ENCODE peak calls at places on chromosomes 11 and 22, in four cellular contexts. I is IMR-90, V is HepG2, G is A549. O is an unnamed sample.

GRCh38 chr11:130769782-130770565 is 146.3 kb downstream of the SNX19 start:
- DNase-seq in I (peak), G (no peak), V (no peak), O (no peak)

GRCh38 chr11:76193219-76193618 is 13.1 kb downstream of the WNT11 start:
- DNase-seq in I (no peak), V (no peak), G (no peak), O (peak)

GRCh38 chr11:117394221-117394925 is 66.7 kb downstream of the CEP164 start:
- DNase-seq in V (no peak), I (no peak), G (no peak), O (no peak)

GRCh38 chr22:49207008-49207775 is 620.5 kb downstream of the BRD1 start:
- DNase-seq in I (no peak), G (no peak), V (no peak), O (no peak)

GRCh38 chr11:2089536-2090165 is 49.5 kb downstream of the IGF2 start:
- DNase-seq in I (peak), G (peak), V (peak), O (peak)

GRCh38 chr11:117185739-117186430 is 7.3 kb downstream of the SIDT2 start:
- DNase-seq in I (no peak), V (no peak), G (no peak), O (no peak)

GRCh38 chr11:131770801-131771200 is 400.4 kb downstream of the NTM start:
- DNase-seq in V (no peak), G (no peak), I (peak), O (no peak)

GRCh38 chr22:38180841-38181452 is 683 bp downstream of the PLA2G6 start:
- DNase-seq in I (no peak), G (no peak), V (no peak), O (peak)

GRCh38 chr11:46951864-46952263 is 15.3 kb downstream of the CSTPP1 start:
- DNase-seq in G (no peak), V (no peak), I (peak), O (no peak)

GRCh38 chr11:127042445-127042844 is 41.9 kb upstream of the KIRREL3 start:
- DNase-seq in V (no peak), G (no peak), I (peak), O (no peak)

GRCh38 chr11:61893981-61894380 is 2.6 kb upstream of the FADS3 start:
- DNase-seq in I (peak), V (no peak), G (no peak), O (no peak)

GRCh38 chr22:28008649-28009048 is 89.6 kb upstream of the PITPNB start:
- DNase-seq in I (no peak), V (no peak), G (no peak), O (no peak)

GRCh38 chr22:49216579-49216978 is 611.1 kb downstream of the BRD1 start:
- DNase-seq in V (no peak), G (no peak), I (no peak), O (no peak)

GRCh38 chr11:69888671-69889076 is 69.5 kb upstream of the FGF3 start:
- DNase-seq in G (peak), V (peak), I (peak), O (peak)

GRCh38 chr11:86370922-86371614 is 3.6 kb upstream of the CCDC81 start:
- DNase-seq in I (peak), V (peak), G (no peak), O (peak)

GRCh38 chr22:36197601-36198146 is 3.9 kb downstream of the APOL4 start:
- DNase-seq in G (no peak), I (no peak), V (no peak), O (peak)

GRCh38 chr11:22666700-22667439 is 459 bp downstream of the GAS2 start:
- DNase-seq in V (peak), G (no peak), I (no peak), O (no peak)

GRCh38 chr11:86463955-86464354 is 89.3 kb downstream of the CCDC81 start:
- DNase-seq in G (no peak), V (no peak), I (no peak), O (no peak)

GRCh38 chr22:39097098-39098020 is at the start of gene APOBEC3H:
- DNase-seq in I (no peak), G (no peak), V (no peak), O (peak)

GRCh38 chr11:45964911-45965389 is 42.5 kb downstream of the LARGE2 start:
- DNase-seq in G (peak), I (peak), V (peak), O (peak)

GRCh38 chr11:70618471-70619101 is 220.3 kb downstream of the CTTN start:
- DNase-seq in I (no peak), V (no peak), G (no peak), O (no peak)

GRCh38 chr11:70631624-70632047 is 233.3 kb downstream of the CTTN start:
- DNase-seq in I (no peak), G (no peak), V (no peak), O (no peak)

GRCh38 chr11:287821-288327 is 1.1 kb upstream of the PGGHG start:
- DNase-seq in G (no peak), I (no peak), V (no peak), O (peak)

GRCh38 chr11:69985654-69986420 is 92.3 kb upstream of the ANO1 start:
- DNase-seq in I (no peak), G (no peak), V (no peak), O (peak)

GRCh38 chr11:71266114-71266833 is 13.9 kb upstream of the SHANK2 start:
- DNase-seq in V (no peak), I (no peak), G (no peak), O (no peak)

GRCh38 chr11:19573666-19574065 is 139.0 kb upstream of the NAV2 start:
- DNase-seq in I (no peak), G (no peak), V (no peak), O (no peak)

GRCh38 chr11:65290448-65291165 is 24.1 kb upstream of the CDC42EP2 start:
- DNase-seq in V (no peak), I (peak), G (no peak), O (peak)

GRCh38 chr11:1293619-1294015 is 15.8 kb downstream of the TOLLIP start:
- DNase-seq in G (peak), I (no peak), V (no peak), O (no peak)

GRCh38 chr11:94650756-94651155 is 83.6 kb downstream of the PIWIL4 start:
- DNase-seq in G (no peak), I (peak), V (no peak), O (no peak)

GRCh38 chr11:22449441-22449840 is 111.3 kb downstream of the SLC17A6 start:
- DNase-seq in V (no peak), I (peak), G (no peak), O (no peak)

GRCh38 chr22:42626951-42627625 is 12.4 kb upstream of the POLDIP3 start:
- DNase-seq in V (no peak), I (no peak), G (no peak), O (no peak)

GRCh38 chr22:42630211-42630610 is 10.2 kb downstream of the ATP5MGL start:
- DNase-seq in V (no peak), G (no peak), I (no peak), O (no peak)

GRCh38 chr22:42625416-42625815 is 10.7 kb upstream of the POLDIP3 start:
- DNase-seq in G (no peak), I (no peak), V (no peak), O (no peak)

GRCh38 chr22:42626431-42626830 is 11.7 kb upstream of the POLDIP3 start:
- DNase-seq in G (no peak), I (no peak), V (no peak), O (no peak)

DNA sequence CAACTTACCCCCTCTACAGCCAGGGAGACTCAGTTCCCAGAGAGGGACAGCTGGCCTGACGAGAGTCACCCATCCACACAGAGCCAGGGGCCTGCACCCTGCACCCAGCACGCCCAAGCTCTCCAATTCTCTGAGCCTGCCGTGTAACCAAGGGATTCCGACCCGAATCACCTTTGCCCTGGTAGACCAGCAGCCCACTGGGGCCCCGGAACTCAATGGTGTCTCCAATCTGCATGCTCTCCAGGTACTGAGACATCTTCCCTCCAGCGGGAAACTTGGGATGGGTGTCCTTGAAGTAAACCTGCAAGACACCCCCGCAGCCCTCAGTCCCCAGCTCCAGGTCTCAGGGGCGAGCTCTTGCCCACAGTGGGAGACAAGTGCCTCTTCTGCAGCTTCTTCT is 12.4 kb downstream of the ATP5MGL start:
- DNase-seq in V (no peak), G (no peak), I (no peak), O (no peak)
- TF ChIP-seq MAZ in V (no peak), G (no peak), I (no peak), O (no peak)

DNA sequence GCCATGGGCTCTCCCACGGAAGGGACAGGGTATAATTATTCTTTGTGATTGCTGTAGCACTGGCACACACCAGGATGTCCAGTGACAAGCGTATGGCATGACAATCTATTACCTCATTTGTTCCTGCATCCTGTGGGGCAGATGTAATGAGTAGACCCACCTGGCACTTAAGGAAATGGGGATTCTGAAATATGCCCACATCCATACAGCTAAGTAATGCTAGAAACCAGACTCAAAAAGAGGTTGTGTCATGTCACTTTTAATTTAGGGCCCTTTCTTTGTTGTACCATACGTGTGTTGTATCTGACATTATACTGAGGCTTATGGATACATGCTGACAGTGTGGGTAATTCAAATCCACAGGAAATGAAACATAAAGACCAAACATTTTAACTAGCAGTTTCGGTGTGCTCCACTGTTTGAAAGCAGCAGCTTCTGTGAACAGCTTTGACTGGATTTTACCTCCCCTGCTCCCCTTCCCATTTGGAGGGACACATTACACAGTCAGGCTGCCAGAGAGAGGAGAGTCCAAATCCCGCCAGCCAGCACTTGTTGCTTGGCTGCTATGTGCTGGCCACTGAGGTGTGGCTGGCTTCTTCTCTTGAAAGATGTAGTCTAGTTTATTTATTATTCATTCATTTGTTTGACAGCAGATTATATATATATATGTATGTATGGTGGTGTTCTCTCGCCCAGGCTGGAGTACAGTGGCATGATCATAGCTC is 21.3 kb downstream of the GRAMD1B start:
- DNase-seq in G (no peak), I (no peak), V (no peak), O (no peak)
- TF ChIP-seq MAZ in G (no peak), I (no peak), V (no peak), O (no peak)

GRCh38 chr22:40211481-40212052 is 33.8 kb downstream of the TNRC6B start:
- DNase-seq in V (no peak), I (no peak), G (no peak), O (no peak)

GRCh38 chr22:40210814-40211213 is 33.1 kb downstream of the TNRC6B start:
- DNase-seq in G (no peak), I (no peak), V (no peak), O (no peak)

GRCh38 chr22:40206561-40206960 is 28.8 kb downstream of the TNRC6B start:
- DNase-seq in V (no peak), G (no peak), I (no peak), O (no peak)

GRCh38 chr22:40212126-40212525 is 34.4 kb downstream of the TNRC6B start:
- DNase-seq in V (peak), G (no peak), I (no peak), O (no peak)

DNA sequence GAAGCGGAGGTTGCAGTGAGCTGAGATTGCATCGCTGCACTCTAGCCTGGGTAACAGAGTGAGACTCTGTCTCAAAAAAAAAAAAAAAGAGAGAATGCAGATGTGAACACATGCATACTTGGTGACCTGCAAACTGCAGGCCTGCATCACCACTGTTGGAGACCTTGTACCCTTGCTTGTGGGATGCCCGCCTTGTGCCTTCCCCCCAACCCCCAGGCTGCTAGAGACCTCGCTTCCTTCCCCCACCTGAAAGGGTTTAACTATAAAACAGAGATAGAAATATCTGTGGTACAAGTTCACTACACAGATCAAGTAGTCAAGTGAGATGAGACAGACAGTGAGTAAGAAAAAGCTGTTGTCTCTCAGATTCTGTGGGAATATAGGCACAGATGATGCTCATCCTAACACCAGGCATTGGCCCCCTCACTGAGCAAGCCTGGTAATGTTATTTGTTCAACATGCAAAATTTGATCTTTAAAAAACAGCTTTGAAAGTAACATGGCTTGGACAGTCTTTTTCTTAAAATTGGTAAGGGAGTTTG is 32.3 kb downstream of the TNRC6B start:
- DNase-seq in G (no peak), I (no peak), V (no peak), O (no peak)
- TF ChIP-seq MAZ in G (no peak), I (no peak), V (no peak), O (no peak)

GRCh38 chr22:30033137-30033536 is 47.1 kb upstream of the HORMAD2 start:
- DNase-seq in I (no peak), G (no peak), V (no peak), O (no peak)

GRCh38 chr22:30036656-30037055 is 43.6 kb upstream of the HORMAD2 start:
- DNase-seq in V (peak), G (no peak), I (peak), O (peak)

GRCh38 chr22:30031764-30032468 is 48.3 kb upstream of the HORMAD2 start:
- DNase-seq in V (no peak), G (no peak), I (no peak), O (no peak)

GRCh38 chr22:30031328-30031727 is 48.9 kb upstream of the HORMAD2 start:
- DNase-seq in I (no peak), V (no peak), G (no peak), O (no peak)

GRCh38 chr22:30033891-30034290 is 46.4 kb upstream of the HORMAD2 start:
- DNase-seq in V (no peak), I (no peak), G (no peak), O (no peak)
- TF ChIP-seq MAZ in V (no peak), I (no peak), G (no peak), O (no peak)

DNA sequence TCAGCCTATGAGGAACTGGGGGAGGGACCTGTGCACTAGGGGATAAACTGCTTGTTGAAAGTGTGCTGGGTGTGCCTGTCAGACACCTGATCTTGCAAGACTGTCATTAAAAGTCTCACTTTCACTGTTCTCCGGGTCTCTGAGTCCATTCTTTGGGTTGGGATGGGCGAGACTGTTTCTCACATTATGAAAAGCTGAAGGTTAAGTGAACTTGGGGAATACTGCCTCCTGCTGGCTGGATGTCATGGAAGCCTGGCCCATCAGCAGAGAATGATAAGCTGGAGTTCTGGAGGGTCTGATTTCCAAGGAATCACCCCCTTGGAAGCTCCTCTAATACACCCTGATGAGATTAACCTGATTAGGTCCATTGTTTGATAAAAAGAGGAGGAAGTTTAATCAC is 9.0 kb upstream of the VPREB1 start:
- DNase-seq in I (no peak), G (no peak), V (no peak), O (peak)
- TF ChIP-seq MAZ in I (no peak), G (no peak), V (no peak), O (no peak)

DNA sequence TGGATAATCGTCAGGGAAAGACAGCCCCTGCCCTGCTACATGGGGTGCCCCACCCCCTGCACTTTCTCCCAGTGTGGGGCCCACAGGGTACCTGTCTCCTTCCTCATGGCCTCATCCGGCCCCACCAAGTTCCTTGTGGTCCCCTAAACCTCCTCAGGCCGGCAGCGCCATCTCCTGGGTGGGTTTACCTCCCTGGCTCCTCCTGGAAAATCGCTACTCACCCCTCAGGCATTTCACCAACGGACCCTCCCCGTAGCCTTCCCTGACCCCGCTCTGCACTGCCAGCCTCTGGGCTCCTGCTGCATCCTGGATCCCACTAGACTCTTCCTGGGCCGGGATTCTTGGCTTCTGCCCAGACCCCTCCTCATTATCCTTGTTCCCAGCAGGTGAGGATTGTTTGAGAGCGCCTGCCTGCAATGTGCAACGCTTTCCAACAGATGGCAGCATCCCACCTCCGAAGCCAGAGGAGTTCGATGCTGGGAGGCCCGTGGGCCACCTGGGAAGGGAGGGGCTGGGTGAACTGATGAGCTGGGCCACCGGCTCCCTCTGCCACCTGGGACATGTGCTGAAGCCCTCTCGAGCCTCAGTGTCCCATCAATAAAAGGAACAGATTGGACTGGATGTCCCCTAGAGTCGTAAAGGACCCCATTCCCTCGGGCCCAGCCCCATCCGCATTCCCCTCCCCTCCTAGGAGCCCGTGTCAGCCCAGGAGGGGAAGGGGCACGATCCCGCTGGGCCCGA is 44.2 kb upstream of the TTLL12 start:
- DNase-seq in V (peak), I (peak), G (peak), O (peak)
- TF ChIP-seq MAZ in V (no peak), I (no peak), G (no peak), O (no peak)

DNA sequence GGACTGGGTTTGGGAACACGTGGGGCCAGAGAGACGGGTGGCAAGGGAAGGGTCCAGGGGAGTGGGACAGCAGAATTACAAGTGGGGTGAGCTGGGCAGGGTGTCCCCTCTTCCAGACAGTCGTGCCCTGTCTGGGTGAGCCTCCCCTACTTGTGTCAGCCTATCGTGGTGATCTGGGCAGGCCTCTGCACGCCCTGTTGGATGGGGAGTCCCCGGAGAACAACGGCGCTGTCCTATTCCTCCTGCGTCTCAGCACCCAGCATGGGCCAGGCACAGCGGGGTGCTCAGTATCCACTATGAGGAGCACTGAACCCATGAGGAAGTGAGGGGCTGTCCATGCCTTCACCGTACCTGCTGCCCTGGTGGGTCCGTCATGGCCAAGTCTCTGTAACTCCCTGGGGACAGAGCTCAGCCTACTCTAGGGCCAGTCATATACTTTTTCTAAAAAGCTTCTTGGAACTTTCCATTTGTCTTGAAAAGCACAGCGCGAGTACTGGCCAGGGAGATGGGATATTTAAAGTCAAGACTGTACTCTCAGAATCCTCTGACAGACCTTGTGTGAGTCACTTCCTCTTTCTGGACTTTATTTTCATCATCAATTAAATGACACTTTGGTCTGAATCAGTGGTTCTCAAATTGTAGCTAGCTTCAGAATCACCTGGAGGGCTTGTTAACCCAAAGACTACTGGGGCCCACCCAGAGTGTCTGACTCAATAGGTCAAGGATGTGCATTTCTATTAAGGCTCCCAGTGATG is 81.7 kb upstream of the NECTIN1 start:
- DNase-seq in I (no peak), G (no peak), V (no peak), O (no peak)
- TF ChIP-seq MAZ in I (no peak), G (no peak), V (no peak), O (no peak)

GRCh38 chr11:111707039-111707690 is 59.0 kb downstream of the PPP2R1B start:
- DNase-seq in G (no peak), I (peak), V (peak), O (no peak)
- TF ChIP-seq MAZ in G (no peak), I (peak), V (no peak), O (no peak)

GRCh38 chr22:46292173-46292572 is 4.5 kb upstream of the GTSE1 start:
- DNase-seq in I (no peak), V (no peak), G (no peak), O (no peak)
- TF ChIP-seq MAZ in I (no peak), V (no peak), G (no peak), O (no peak)

O was measured in K562.